ENCODE peak calls at places on chromosome 2, in five cellular contexts. C is brain microvascular endothelial cell, V is gastrocnemius medialis, J is DND-41, T is Calu3. P is an unnamed sample.

GRCh38 chr2:134670955-134671354 is 47.8 kb downstream of the TMEM163 start:
- DNase-seq in J (no peak), T (peak; percentile 42), C (no peak), V (no peak), P (no peak)

GRCh38 chr2:23375448-23375847 is 9.5 kb upstream of the KLHL29 start:
- DNase-seq in V (no peak), T (peak; percentile 46), C (no peak), J (no peak), P (no peak)

GRCh38 chr2:98297817-98298684 is 48.2 kb upstream of the CNGA3 start:
- DNase-seq in V (no peak), C (no peak), T (no peak), J (no peak), P (no peak)

GRCh38 chr2:116754371-116755101 is 1060.0 kb upstream of the DDX18 start:
- DNase-seq in T (no peak), J (no peak), V (no peak), C (no peak), P (no peak)

GRCh38 chr2:230865766-230866703 is 1.3 kb downstream of the ITM2C start:
- DNase-seq in T (peak; percentile 35), J (no peak), V (no peak), C (no peak), P (peak; percentile 61)

GRCh38 chr2:3605013-3605961 is 10.4 kb downstream of the COLEC11 start:
- DNase-seq in T (peak; percentile 58), J (no peak), C (no peak), V (peak; percentile 19), P (peak; percentile 49)

GRCh38 chr2:64288932-64289655 is 144.9 kb upstream of the PELI1 start:
- DNase-seq in C (no peak), T (no peak), V (no peak), J (no peak), P (no peak)

GRCh38 chr2:128365217-128365905 is 46.7 kb upstream of the HS6ST1 start:
- DNase-seq in T (no peak), V (no peak), C (no peak), J (no peak), P (no peak)

GRCh38 chr2:237889811-237890210 is 30.4 kb downstream of the RAMP1 start:
- DNase-seq in J (no peak), V (no peak), C (no peak), T (no peak), P (no peak)

GRCh38 chr2:101741775-101742520 is 44.4 kb downstream of the MAP4K4 start:
- DNase-seq in J (no peak), V (no peak), C (no peak), T (peak; percentile 24), P (no peak)

GRCh38 chr2:25639696-25640095 is 33.7 kb downstream of the DTNB start:
- DNase-seq in V (no peak), T (no peak), J (no peak), C (no peak), P (no peak)

GRCh38 chr2:8424997-8425900 is 256.6 kb upstream of the ID2 start:
- DNase-seq in T (no peak), C (no peak), J (no peak), V (no peak), P (peak; percentile 46)

GRCh38 chr2:27442282-27442980 is at the start of gene KRTCAP3:
- DNase-seq in V (no peak), C (no peak), J (no peak), T (peak; percentile 94), P (no peak)
- TF ChIP-seq CTCF in V (no peak), C (no peak), J (no peak), T (peak; percentile 2), P (no peak)

DNA sequence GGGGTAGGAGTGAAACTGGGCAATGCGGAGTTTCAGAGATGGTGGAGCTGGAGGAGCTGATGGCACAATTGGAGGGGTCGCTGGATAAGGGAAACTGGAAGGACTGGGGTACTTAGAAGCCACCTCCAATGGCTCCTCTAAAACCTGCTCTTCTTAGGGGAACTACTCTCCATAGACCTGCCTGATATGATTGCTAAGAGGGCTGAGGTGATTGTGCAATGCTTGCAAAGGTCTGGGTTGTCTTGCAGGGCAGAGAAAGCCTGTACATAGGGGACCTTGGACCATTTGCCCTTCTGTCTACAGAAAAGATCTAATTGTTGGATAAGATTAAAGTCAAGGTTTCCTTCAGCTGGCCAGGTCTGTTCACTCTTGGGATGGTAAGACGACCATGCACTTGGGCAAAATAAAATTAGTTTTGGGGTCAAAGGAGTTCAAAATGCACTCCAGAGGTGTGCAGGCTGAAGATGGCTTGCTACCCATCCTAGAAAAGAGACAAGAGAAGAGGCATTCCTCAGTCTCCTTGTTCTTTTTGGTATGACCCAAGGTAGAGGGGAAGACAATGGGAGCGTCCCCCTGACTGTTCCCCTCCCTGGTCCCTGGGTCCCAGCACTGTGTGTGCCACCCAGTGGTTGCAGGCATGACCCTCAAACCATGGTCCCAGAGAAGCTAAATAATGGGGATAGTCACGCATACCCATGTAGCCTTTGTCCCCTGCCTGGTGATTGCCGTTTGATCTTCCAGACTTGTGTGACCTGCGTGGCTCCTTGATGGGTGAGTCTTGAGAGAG is 41.1 kb downstream of the STK17B start:
- DNase-seq in C (no peak), T (no peak), V (no peak), J (peak; percentile 60), P (peak; percentile 44)
- TF ChIP-seq CTCF in C (no peak), T (no peak), V (no peak), J (peak; percentile 29), P (no peak)

GRCh38 chr2:216685327-216685875 is 9.9 kb downstream of the IGFBP5 start:
- DNase-seq in J (no peak), T (no peak), V (no peak), C (no peak), P (no peak)

GRCh38 chr2:216687111-216687510 is 8.2 kb downstream of the IGFBP5 start:
- DNase-seq in V (no peak), T (no peak), J (no peak), C (no peak), P (no peak)

GRCh38 chr2:216689397-216689796 is 6.0 kb downstream of the IGFBP5 start:
- DNase-seq in V (peak; percentile 15), J (no peak), C (no peak), T (no peak), P (no peak)

GRCh38 chr2:216688731-216689360 is 6.5 kb downstream of the IGFBP5 start:
- DNase-seq in C (no peak), J (no peak), T (no peak), V (peak; percentile 83), P (no peak)

DNA sequence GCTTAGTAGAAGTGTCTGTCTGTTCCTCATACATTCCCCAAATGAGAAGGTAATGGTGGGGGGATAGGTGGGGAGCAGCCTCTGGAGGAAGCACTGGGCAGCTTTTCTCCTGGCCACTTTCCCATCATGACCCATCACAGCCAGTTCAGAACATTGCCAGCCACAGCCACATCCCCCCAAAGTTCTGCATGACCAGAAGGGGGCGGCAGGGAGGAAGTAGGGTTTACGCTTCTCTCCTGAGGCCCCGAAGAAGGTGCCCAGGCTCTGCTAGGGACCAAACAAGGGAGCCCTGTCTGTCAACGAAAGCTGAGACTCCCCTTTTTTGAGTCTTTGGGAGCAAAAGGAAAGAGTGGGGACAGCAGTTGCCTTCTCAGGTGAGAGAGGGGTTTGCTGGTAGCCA is 7.7 kb downstream of the IGFBP5 start:
- DNase-seq in V (no peak), C (no peak), T (peak; percentile 35), J (peak; percentile 42), P (peak; percentile 58)
- TF ChIP-seq CTCF in V (peak; percentile 44), C (peak; percentile 66), T (peak; percentile 38), J (peak; percentile 63), P (peak; percentile 61)

GRCh38 chr2:165902929-165903328 is 50.6 kb downstream of the TTC21B start:
- DNase-seq in C (peak; percentile 17), V (no peak), T (no peak), J (peak; percentile 15), P (no peak)
- TF ChIP-seq CTCF in C (peak; percentile 17), V (no peak), T (no peak), J (peak; percentile 48), P (no peak)

DNA sequence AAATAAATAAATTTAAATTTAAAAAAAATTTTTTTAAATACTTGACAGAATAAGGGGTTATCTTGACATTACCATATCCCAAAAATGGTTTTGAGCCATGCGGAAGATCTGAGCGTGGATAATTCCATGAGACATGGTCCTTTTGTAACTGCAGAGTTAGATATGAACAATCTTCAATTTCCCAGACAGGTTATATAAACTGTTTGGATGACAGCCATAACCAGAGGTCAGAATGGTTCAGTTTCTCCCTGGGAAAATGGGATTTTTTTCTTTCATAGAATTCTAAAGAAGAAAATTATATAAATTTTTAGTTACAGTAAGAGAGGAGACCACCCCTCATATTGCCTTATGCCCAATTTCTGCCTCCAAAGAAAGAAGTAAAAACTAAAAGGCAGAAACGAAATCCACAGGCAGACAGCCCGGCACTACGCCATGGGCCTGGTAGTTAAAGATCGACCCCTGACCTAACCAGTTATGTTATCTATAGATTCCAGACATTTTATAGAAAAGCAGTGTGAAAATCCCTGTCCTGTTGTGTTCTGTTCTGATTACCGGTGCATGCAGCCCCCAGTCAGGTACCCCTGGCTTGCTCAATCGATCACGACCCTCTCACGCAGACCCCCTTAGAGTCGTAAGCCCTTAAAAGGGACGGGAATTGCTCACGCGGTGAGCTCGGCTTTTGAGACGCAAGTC is 3.0 kb downstream of the GALM start:
- DNase-seq in J (no peak), C (no peak), T (no peak), V (no peak), P (no peak)
- TF ChIP-seq CTCF in J (no peak), C (no peak), T (no peak), V (no peak), P (no peak)

DNA sequence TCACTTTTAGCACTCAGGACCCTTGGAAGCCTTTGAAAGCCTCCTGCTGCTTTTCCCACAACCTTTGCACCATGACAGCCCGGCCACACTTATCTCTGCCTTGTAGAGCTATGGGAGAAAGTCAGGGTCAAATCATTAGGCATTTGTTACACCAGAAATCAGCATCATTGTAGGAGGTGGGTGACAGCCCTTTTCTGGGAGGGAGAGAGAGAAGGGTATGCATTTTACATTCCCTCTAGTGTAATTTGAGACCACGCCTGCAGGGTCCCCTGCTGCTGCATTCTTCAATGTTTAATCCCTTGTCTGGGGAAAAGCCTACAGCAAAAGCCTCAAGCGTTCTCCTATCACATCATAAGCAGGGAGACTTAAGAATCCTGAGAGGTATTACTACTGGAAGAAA is 766.8 kb upstream of the FAM98A start:
- DNase-seq in J (no peak), T (no peak), V (no peak), C (no peak), P (no peak)
- TF ChIP-seq CTCF in J (no peak), T (no peak), V (no peak), C (no peak), P (no peak)

GRCh38 chr2:214730248-214730647 is 79.2 kb downstream of the BARD1 start:
- DNase-seq in J (no peak), V (no peak), T (no peak), C (peak; percentile 6), P (no peak)

GRCh38 chr2:214724741-214725140 is 84.7 kb downstream of the BARD1 start:
- DNase-seq in C (no peak), T (no peak), J (no peak), V (no peak), P (no peak)
- TF ChIP-seq CTCF in C (no peak), T (no peak), J (no peak), V (no peak), P (no peak)

GRCh38 chr2:320561-320960 is 32.7 kb upstream of the ALKAL2 start:
- DNase-seq in C (no peak), V (no peak), T (no peak), J (no peak), P (no peak)
- TF ChIP-seq CTCF in C (no peak), V (no peak), T (no peak), J (no peak), P (no peak)

P was measured in activated CD8-positive, alpha-beta T cell treated with anti-CD3 and anti-CD28 coated beads for 36 hours.